ENCODE peak calls at places on chromosome 5, in ten cellular contexts. One of them, this sample, is unnamed.

GRCh38 chr5:102794047-102794446 is 38.9 kb downstream of the PAM start:
- DNase-seq in transverse colon: no peak
- DNase-seq in NT2/D1: no peak
- DNase-seq in HCT116: no peak
- DNase-seq in A549: no peak
- DNase-seq in CD8-positive, alpha-beta memory T cell: no peak
- DNase-seq in lower lobe of right lung: no peak
- DNase-seq in RWPE2: no peak
- DNase-seq in right lobe of liver: no peak
- DNase-seq in GM23248: no peak
- DNase-seq in this sample: no peak

GRCh38 chr5:117713585-117714198 is 1139.1 kb upstream of the SEMA6A start:
- DNase-seq in right lobe of liver: no peak
- DNase-seq in GM23248: no peak
- DNase-seq in HCT116: peak; percentile 24
- DNase-seq in RWPE2: no peak
- DNase-seq in transverse colon: no peak
- DNase-seq in CD8-positive, alpha-beta memory T cell: no peak
- DNase-seq in lower lobe of right lung: no peak
- DNase-seq in A549: no peak
- DNase-seq in NT2/D1: no peak
- DNase-seq in this sample: no peak

GRCh38 chr5:89199306-89199705 is 316.3 kb upstream of the MEF2C start:
- DNase-seq in GM23248: no peak
- DNase-seq in NT2/D1: no peak
- DNase-seq in A549: no peak
- DNase-seq in HCT116: no peak
- DNase-seq in transverse colon: no peak
- DNase-seq in CD8-positive, alpha-beta memory T cell: no peak
- DNase-seq in RWPE2: no peak
- DNase-seq in lower lobe of right lung: no peak
- DNase-seq in right lobe of liver: no peak
- DNase-seq in this sample: no peak

GRCh38 chr5:171483453-171484177 is 64.2 kb downstream of the FGF18 start:
- DNase-seq in A549: no peak
- DNase-seq in RWPE2: no peak
- DNase-seq in transverse colon: peak; percentile 39
- DNase-seq in lower lobe of right lung: no peak
- DNase-seq in CD8-positive, alpha-beta memory T cell: no peak
- DNase-seq in GM23248: peak; percentile 91
- DNase-seq in right lobe of liver: no peak
- DNase-seq in HCT116: no peak
- DNase-seq in NT2/D1: no peak
- DNase-seq in this sample: no peak

GRCh38 chr5:149528661-149529060 is 22.6 kb downstream of the CSNK1A1 start:
- DNase-seq in NT2/D1: no peak
- DNase-seq in RWPE2: no peak
- DNase-seq in A549: no peak
- DNase-seq in lower lobe of right lung: no peak
- DNase-seq in HCT116: no peak
- DNase-seq in right lobe of liver: no peak
- DNase-seq in CD8-positive, alpha-beta memory T cell: no peak
- DNase-seq in GM23248: no peak
- DNase-seq in transverse colon: no peak
- DNase-seq in this sample: no peak

GRCh38 chr5:113099822-113100221 is 123.2 kb downstream of the DCP2 start:
- DNase-seq in lower lobe of right lung: no peak
- DNase-seq in CD8-positive, alpha-beta memory T cell: no peak
- DNase-seq in HCT116: no peak
- DNase-seq in RWPE2: no peak
- DNase-seq in transverse colon: no peak
- DNase-seq in NT2/D1: no peak
- DNase-seq in right lobe of liver: no peak
- DNase-seq in GM23248: no peak
- DNase-seq in A549: no peak
- DNase-seq in this sample: no peak

GRCh38 chr5:62142351-62142750 is 163.7 kb upstream of the KIF2A start:
- DNase-seq in right lobe of liver: no peak
- DNase-seq in RWPE2: no peak
- DNase-seq in GM23248: no peak
- DNase-seq in transverse colon: no peak
- DNase-seq in lower lobe of right lung: no peak
- DNase-seq in NT2/D1: no peak
- DNase-seq in A549: no peak
- DNase-seq in CD8-positive, alpha-beta memory T cell: no peak
- DNase-seq in HCT116: no peak
- DNase-seq in this sample: no peak

GRCh38 chr5:20572560-20572959 is 584.6 kb upstream of the CDH18 start:
- DNase-seq in A549: peak; percentile 21
- DNase-seq in RWPE2: no peak
- DNase-seq in NT2/D1: no peak
- DNase-seq in HCT116: no peak
- DNase-seq in CD8-positive, alpha-beta memory T cell: no peak
- DNase-seq in lower lobe of right lung: no peak
- DNase-seq in right lobe of liver: no peak
- DNase-seq in GM23248: peak; percentile 31
- DNase-seq in transverse colon: no peak
- DNase-seq in this sample: no peak

GRCh38 chr5:108515706-108516105 is 133.8 kb upstream of the FBXL17 start:
- DNase-seq in GM23248: peak; percentile 6
- DNase-seq in CD8-positive, alpha-beta memory T cell: no peak
- DNase-seq in transverse colon: no peak
- DNase-seq in NT2/D1: no peak
- DNase-seq in lower lobe of right lung: no peak
- DNase-seq in RWPE2: no peak
- DNase-seq in A549: no peak
- DNase-seq in HCT116: no peak
- DNase-seq in right lobe of liver: no peak
- DNase-seq in this sample: no peak

GRCh38 chr5:85109616-85110015 is 724.9 kb upstream of the EDIL3 start:
- DNase-seq in HCT116: no peak
- DNase-seq in transverse colon: no peak
- DNase-seq in right lobe of liver: no peak
- DNase-seq in A549: no peak
- DNase-seq in RWPE2: no peak
- DNase-seq in GM23248: no peak
- DNase-seq in lower lobe of right lung: no peak
- DNase-seq in CD8-positive, alpha-beta memory T cell: no peak
- DNase-seq in NT2/D1: no peak
- DNase-seq in this sample: no peak

GRCh38 chr5:82748688-82749091 is 328.5 kb downstream of the TMEM167A start:
- DNase-seq in transverse colon: no peak
- DNase-seq in HCT116: no peak
- DNase-seq in right lobe of liver: no peak
- DNase-seq in lower lobe of right lung: no peak
- DNase-seq in A549: no peak
- DNase-seq in NT2/D1: no peak
- DNase-seq in RWPE2: no peak
- DNase-seq in GM23248: no peak
- DNase-seq in CD8-positive, alpha-beta memory T cell: no peak
- DNase-seq in this sample: peak; percentile 39

GRCh38 chr5:97229196-97229595 is 46.1 kb upstream of the RIOK2 start:
- DNase-seq in CD8-positive, alpha-beta memory T cell: no peak
- DNase-seq in NT2/D1: no peak
- DNase-seq in A549: no peak
- DNase-seq in lower lobe of right lung: peak; percentile 54
- DNase-seq in right lobe of liver: no peak
- DNase-seq in GM23248: no peak
- DNase-seq in HCT116: no peak
- DNase-seq in transverse colon: no peak
- DNase-seq in RWPE2: no peak
- DNase-seq in this sample: no peak

GRCh38 chr5:154481584-154482381 is 3.8 kb upstream of the HAND1 start:
- DNase-seq in right lobe of liver: no peak
- DNase-seq in CD8-positive, alpha-beta memory T cell: no peak
- DNase-seq in transverse colon: no peak
- DNase-seq in RWPE2: no peak
- DNase-seq in HCT116: no peak
- DNase-seq in A549: no peak
- DNase-seq in GM23248: no peak
- DNase-seq in lower lobe of right lung: no peak
- DNase-seq in NT2/D1: no peak
- DNase-seq in this sample: no peak

GRCh38 chr5:154482528-154483449 is 4.8 kb upstream of the HAND1 start:
- DNase-seq in NT2/D1: no peak
- DNase-seq in right lobe of liver: no peak
- DNase-seq in CD8-positive, alpha-beta memory T cell: no peak
- DNase-seq in transverse colon: peak; percentile 28
- DNase-seq in lower lobe of right lung: no peak
- DNase-seq in A549: no peak
- DNase-seq in RWPE2: no peak
- DNase-seq in GM23248: no peak
- DNase-seq in HCT116: no peak
- DNase-seq in this sample: no peak

GRCh38 chr5:154485092-154485491 is 7.1 kb upstream of the HAND1 start:
- DNase-seq in lower lobe of right lung: no peak
- DNase-seq in RWPE2: no peak
- DNase-seq in CD8-positive, alpha-beta memory T cell: no peak
- DNase-seq in right lobe of liver: no peak
- DNase-seq in GM23248: no peak
- DNase-seq in NT2/D1: no peak
- DNase-seq in transverse colon: no peak
- DNase-seq in A549: no peak
- DNase-seq in HCT116: no peak
- DNase-seq in this sample: no peak

GRCh38 chr5:154484393-154484944 is 6.4 kb upstream of the HAND1 start:
- DNase-seq in CD8-positive, alpha-beta memory T cell: no peak
- DNase-seq in A549: no peak
- DNase-seq in HCT116: no peak
- DNase-seq in right lobe of liver: no peak
- DNase-seq in RWPE2: no peak
- DNase-seq in lower lobe of right lung: no peak
- DNase-seq in NT2/D1: no peak
- DNase-seq in transverse colon: no peak
- DNase-seq in GM23248: no peak
- DNase-seq in this sample: no peak

DNA sequence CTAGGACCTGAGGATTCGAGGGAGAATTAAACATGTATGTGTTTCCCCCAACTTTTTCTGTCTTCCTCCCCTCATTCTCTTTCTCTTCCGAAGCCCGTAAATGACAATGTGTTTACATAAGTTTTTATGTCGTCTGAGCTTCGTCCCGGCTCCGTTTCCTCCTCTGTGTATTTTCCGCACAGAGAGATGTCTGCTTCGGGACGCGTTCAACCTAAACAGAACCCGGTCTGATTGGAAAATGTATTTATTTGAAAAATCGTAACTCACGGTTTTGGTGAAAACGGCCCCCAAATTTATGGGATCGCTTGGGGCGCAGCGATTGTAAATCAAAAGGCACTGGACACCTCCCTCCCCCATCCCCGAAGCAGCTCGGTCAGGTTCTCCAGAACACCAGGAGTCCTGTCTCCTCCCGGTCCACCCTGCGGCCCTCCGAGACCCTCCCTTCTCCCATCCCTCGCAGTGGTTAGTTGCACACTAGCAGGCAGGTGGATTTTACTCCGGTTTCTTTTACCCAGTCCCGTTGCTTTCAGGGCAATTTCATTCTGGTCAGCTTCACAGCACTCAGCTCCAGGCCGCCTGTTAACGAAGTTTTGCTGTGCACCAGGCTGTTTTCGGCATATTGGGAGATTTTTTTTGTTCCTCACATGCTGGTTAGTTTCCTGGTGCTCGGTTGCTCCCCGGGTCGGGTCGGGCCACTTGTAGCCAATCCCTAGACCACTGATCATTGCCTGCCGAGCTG is 5.8 kb upstream of the HAND1 start:
- DNase-seq in right lobe of liver: no peak
- DNase-seq in CD8-positive, alpha-beta memory T cell: no peak
- DNase-seq in A549: no peak
- DNase-seq in RWPE2: no peak
- DNase-seq in NT2/D1: no peak
- DNase-seq in GM23248: no peak
- DNase-seq in transverse colon: no peak
- DNase-seq in lower lobe of right lung: no peak
- DNase-seq in HCT116: no peak
- DNase-seq in this sample: no peak
- H3K4me3 ChIP-seq in right lobe of liver: no peak overlapping the region
- H3K4me3 ChIP-seq in CD8-positive, alpha-beta memory T cell: no peak overlapping the region
- H3K4me3 ChIP-seq in A549: no peak overlapping the region
- H3K4me3 ChIP-seq in RWPE2: no peak overlapping the region
- H3K4me3 ChIP-seq in NT2/D1: no peak overlapping the region
- H3K4me3 ChIP-seq in GM23248: no peak overlapping the region
- H3K4me3 ChIP-seq in transverse colon: no peak overlapping the region
- H3K4me3 ChIP-seq in lower lobe of right lung: no peak overlapping the region
- H3K4me3 ChIP-seq in HCT116: no peak overlapping the region
- H3K4me3 ChIP-seq in this sample: no peak overlapping the region

GRCh38 chr5:151063590-151063989 is 17.2 kb downstream of the TNIP1 start:
- DNase-seq in A549: no peak
- DNase-seq in CD8-positive, alpha-beta memory T cell: no peak
- DNase-seq in NT2/D1: no peak
- DNase-seq in GM23248: no peak
- DNase-seq in RWPE2: no peak
- DNase-seq in transverse colon: no peak
- DNase-seq in right lobe of liver: no peak
- DNase-seq in HCT116: no peak
- DNase-seq in lower lobe of right lung: no peak
- DNase-seq in this sample: no peak
- H3K4me1 ChIP-seq in A549: peaks cover 64% of the 10 kb centered on the region
- H3K4me1 ChIP-seq in CD8-positive, alpha-beta memory T cell: peaks cover 36% of the 10 kb centered on the region
- H3K4me1 ChIP-seq in NT2/D1: peaks cover 2% of the 10 kb centered on the region
- H3K4me1 ChIP-seq in GM23248: peaks cover 21% of the 10 kb centered on the region
- H3K4me1 ChIP-seq in RWPE2: peaks cover 5% of the 10 kb centered on the region
- H3K4me1 ChIP-seq in transverse colon: peaks cover 32% of the 10 kb centered on the region
- H3K4me1 ChIP-seq in right lobe of liver: no peaks in the 10 kb centered on the region
- H3K4me1 ChIP-seq in HCT116: peaks cover 13% of the 10 kb centered on the region
- H3K4me1 ChIP-seq in lower lobe of right lung: peaks cover 75% of the 10 kb centered on the region
- H3K4me1 ChIP-seq in this sample: peaks cover 17% of the 10 kb centered on the region

GRCh38 chr5:177430146-177430951 is 3.9 kb downstream of the GRK6 start:
- DNase-seq in GM23248: no peak
- DNase-seq in RWPE2: no peak
- DNase-seq in NT2/D1: no peak
- DNase-seq in A549: no peak
- DNase-seq in right lobe of liver: no peak
- DNase-seq in HCT116: no peak
- DNase-seq in CD8-positive, alpha-beta memory T cell: no peak
- DNase-seq in lower lobe of right lung: no peak
- DNase-seq in transverse colon: peak; percentile 66
- DNase-seq in this sample: peak; percentile 56
- H3K4me3 ChIP-seq in GM23248: no peak overlapping the region
- H3K4me3 ChIP-seq in RWPE2: no peak overlapping the region
- H3K4me3 ChIP-seq in NT2/D1: no peak overlapping the region
- H3K4me3 ChIP-seq in A549: no peak overlapping the region
- H3K4me3 ChIP-seq in right lobe of liver: no peak overlapping the region
- H3K4me3 ChIP-seq in HCT116: no peak overlapping the region
- H3K4me3 ChIP-seq in CD8-positive, alpha-beta memory T cell: peak overlapping the region; percentile 88
- H3K4me3 ChIP-seq in lower lobe of right lung: no peak overlapping the region
- H3K4me3 ChIP-seq in transverse colon: no peak overlapping the region
- H3K4me3 ChIP-seq in this sample: no peak overlapping the region

DNA sequence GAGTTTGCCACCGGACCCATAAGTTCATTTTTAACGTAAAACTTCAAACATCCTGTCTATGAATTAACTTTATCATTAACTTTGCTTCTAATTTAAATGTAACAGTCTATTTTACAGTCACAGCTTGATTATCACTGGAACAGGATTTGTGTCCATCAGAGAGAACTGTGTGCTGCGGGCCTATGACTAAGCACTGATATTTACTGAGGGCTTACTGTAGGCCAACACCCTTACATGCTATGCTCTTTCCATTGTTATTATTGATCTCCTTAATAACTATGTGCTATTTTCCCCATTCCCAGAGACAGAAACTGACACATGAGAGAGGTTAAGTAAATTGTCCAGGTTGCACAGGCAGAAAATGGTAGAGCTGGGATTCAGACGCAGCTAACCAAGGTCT is 24.0 kb upstream of the GPR151 start:
- DNase-seq in A549: no peak
- DNase-seq in transverse colon: no peak
- DNase-seq in HCT116: no peak
- DNase-seq in CD8-positive, alpha-beta memory T cell: no peak
- DNase-seq in lower lobe of right lung: no peak
- DNase-seq in GM23248: no peak
- DNase-seq in right lobe of liver: no peak
- DNase-seq in NT2/D1: no peak
- DNase-seq in RWPE2: no peak
- DNase-seq in this sample: no peak
- H3K4me1 ChIP-seq in A549: no peaks in the 10 kb centered on the region
- H3K4me1 ChIP-seq in transverse colon: no peaks in the 10 kb centered on the region
- H3K4me1 ChIP-seq in HCT116: no peaks in the 10 kb centered on the region
- H3K4me1 ChIP-seq in CD8-positive, alpha-beta memory T cell: no peaks in the 10 kb centered on the region
- H3K4me1 ChIP-seq in lower lobe of right lung: no peaks in the 10 kb centered on the region
- H3K4me1 ChIP-seq in GM23248: no peaks in the 10 kb centered on the region
- H3K4me1 ChIP-seq in right lobe of liver: no peaks in the 10 kb centered on the region
- H3K4me1 ChIP-seq in NT2/D1: no peaks in the 10 kb centered on the region
- H3K4me1 ChIP-seq in RWPE2: peaks cover 11% of the 10 kb centered on the region
- H3K4me1 ChIP-seq in this sample: no peaks in the 10 kb centered on the region